ENCODE peak calls at places on chromosome 21, in seven cellular contexts. One of them, this sample, is unnamed.

GRCh38 chr21:16370176-16370575 is 640.4 kb downstream of the USP25 start:
- DNase-seq in RPMI7951: no peak
- DNase-seq in left colon: no peak
- DNase-seq in left cardiac atrium: no peak
- DNase-seq in epithelial cell of esophagus: no peak
- DNase-seq in neuronal stem cell: no peak
- DNase-seq in NCI-H1092: no peak
- DNase-seq in this sample: no peak

GRCh38 chr21:39000496-39000895 is 182.8 kb downstream of the PSMG1 start:
- DNase-seq in RPMI7951: peak; percentile 28
- DNase-seq in neuronal stem cell: no peak
- DNase-seq in epithelial cell of esophagus: peak; percentile 47
- DNase-seq in left cardiac atrium: no peak
- DNase-seq in NCI-H1092: no peak
- DNase-seq in left colon: no peak
- DNase-seq in this sample: peak; percentile 77

GRCh38 chr21:45935628-45936027 is 45.9 kb upstream of the COL6A1 start:
- DNase-seq in epithelial cell of esophagus: peak; percentile 13
- DNase-seq in neuronal stem cell: peak; percentile 39
- DNase-seq in NCI-H1092: no peak
- DNase-seq in left colon: no peak
- DNase-seq in left cardiac atrium: no peak
- DNase-seq in RPMI7951: peak; percentile 34
- DNase-seq in this sample: no peak

GRCh38 chr21:25518491-25518911 is 88.8 kb downstream of the MRPL39 start:
- DNase-seq in epithelial cell of esophagus: peak; percentile 55
- DNase-seq in NCI-H1092: no peak
- DNase-seq in RPMI7951: peak; percentile 20
- DNase-seq in neuronal stem cell: no peak
- DNase-seq in left cardiac atrium: no peak
- DNase-seq in left colon: no peak
- DNase-seq in this sample: no peak

GRCh38 chr21:37496972-37497371 is 130.4 kb downstream of the DYRK1A start:
- DNase-seq in neuronal stem cell: no peak
- DNase-seq in epithelial cell of esophagus: peak; percentile 23
- DNase-seq in RPMI7951: no peak
- DNase-seq in left colon: no peak
- DNase-seq in left cardiac atrium: no peak
- DNase-seq in NCI-H1092: no peak
- DNase-seq in this sample: no peak

GRCh38 chr21:45016491-45017375 is 57.6 kb upstream of the ADARB1 start:
- DNase-seq in neuronal stem cell: no peak
- DNase-seq in left colon: no peak
- DNase-seq in NCI-H1092: no peak
- DNase-seq in RPMI7951: no peak
- DNase-seq in left cardiac atrium: peak; percentile 24
- DNase-seq in epithelial cell of esophagus: no peak
- DNase-seq in this sample: peak; percentile 69

GRCh38 chr21:28427356-28428022 is 565.2 kb downstream of the LTN1 start:
- DNase-seq in epithelial cell of esophagus: peak; percentile 9
- DNase-seq in NCI-H1092: no peak
- DNase-seq in RPMI7951: no peak
- DNase-seq in left colon: no peak
- DNase-seq in left cardiac atrium: no peak
- DNase-seq in neuronal stem cell: no peak
- DNase-seq in this sample: no peak

GRCh38 chr21:36489103-36489785 is 9.3 kb upstream of the CLDN14 start:
- DNase-seq in left colon: no peak
- DNase-seq in left cardiac atrium: no peak
- DNase-seq in epithelial cell of esophagus: no peak
- DNase-seq in RPMI7951: no peak
- DNase-seq in neuronal stem cell: no peak
- DNase-seq in NCI-H1092: no peak
- DNase-seq in this sample: no peak

GRCh38 chr21:32750405-32750804 is 21.1 kb downstream of the PAXBP1 start:
- DNase-seq in neuronal stem cell: no peak
- DNase-seq in left colon: no peak
- DNase-seq in RPMI7951: no peak
- DNase-seq in NCI-H1092: no peak
- DNase-seq in left cardiac atrium: no peak
- DNase-seq in epithelial cell of esophagus: no peak
- DNase-seq in this sample: no peak

GRCh38 chr21:39022035-39022900 is 161.0 kb downstream of the PSMG1 start:
- DNase-seq in left cardiac atrium: no peak
- DNase-seq in NCI-H1092: no peak
- DNase-seq in RPMI7951: no peak
- DNase-seq in left colon: no peak
- DNase-seq in epithelial cell of esophagus: no peak
- DNase-seq in neuronal stem cell: no peak
- DNase-seq in this sample: peak; percentile 76

GRCh38 chr21:15144026-15144425 is 79.2 kb upstream of the NRIP1 start:
- DNase-seq in RPMI7951: no peak
- DNase-seq in NCI-H1092: no peak
- DNase-seq in left colon: no peak
- DNase-seq in epithelial cell of esophagus: no peak
- DNase-seq in neuronal stem cell: no peak
- DNase-seq in left cardiac atrium: no peak
- DNase-seq in this sample: no peak

GRCh38 chr21:46154955-46155513 is 345 bp downstream of the FTCD start:
- DNase-seq in epithelial cell of esophagus: no peak
- DNase-seq in RPMI7951: no peak
- DNase-seq in left cardiac atrium: no peak
- DNase-seq in left colon: no peak
- DNase-seq in NCI-H1092: no peak
- DNase-seq in neuronal stem cell: no peak
- DNase-seq in this sample: no peak

GRCh38 chr21:41601573-41602371 is 93.8 kb upstream of the TMPRSS2 start:
- DNase-seq in left colon: peak; percentile 21
- DNase-seq in NCI-H1092: no peak
- DNase-seq in neuronal stem cell: no peak
- DNase-seq in epithelial cell of esophagus: peak; percentile 20
- DNase-seq in left cardiac atrium: no peak
- DNase-seq in RPMI7951: peak; percentile 79
- DNase-seq in this sample: peak; percentile 84

GRCh38 chr21:31623664-31624063 is 35.8 kb upstream of the SOD1 start:
- DNase-seq in RPMI7951: peak; percentile 5
- DNase-seq in neuronal stem cell: no peak
- DNase-seq in epithelial cell of esophagus: no peak
- DNase-seq in NCI-H1092: no peak
- DNase-seq in left colon: no peak
- DNase-seq in left cardiac atrium: no peak
- DNase-seq in this sample: no peak

GRCh38 chr21:43925096-43925481 is 60.1 kb downstream of the AGPAT3 start:
- DNase-seq in left colon: peak; percentile 76
- DNase-seq in epithelial cell of esophagus: no peak
- DNase-seq in left cardiac atrium: no peak
- DNase-seq in neuronal stem cell: no peak
- DNase-seq in RPMI7951: no peak
- DNase-seq in NCI-H1092: no peak
- DNase-seq in this sample: peak; percentile 59

GRCh38 chr21:41670056-41670805 is 96.6 kb downstream of the RIPK4 start:
- DNase-seq in epithelial cell of esophagus: no peak
- DNase-seq in RPMI7951: no peak
- DNase-seq in NCI-H1092: no peak
- DNase-seq in neuronal stem cell: no peak
- DNase-seq in left colon: no peak
- DNase-seq in left cardiac atrium: no peak
- DNase-seq in this sample: no peak

GRCh38 chr21:44428281-44428942 is 26.9 kb upstream of the LRRC3 start:
- DNase-seq in left cardiac atrium: no peak
- DNase-seq in epithelial cell of esophagus: peak; percentile 3
- DNase-seq in NCI-H1092: no peak
- DNase-seq in RPMI7951: peak; percentile 19
- DNase-seq in neuronal stem cell: no peak
- DNase-seq in left colon: peak; percentile 87
- DNase-seq in this sample: peak; percentile 28

GRCh38 chr21:28754862-28755261 is 237.8 kb downstream of the LTN1 start:
- DNase-seq in left cardiac atrium: no peak
- DNase-seq in left colon: no peak
- DNase-seq in neuronal stem cell: no peak
- DNase-seq in epithelial cell of esophagus: no peak
- DNase-seq in NCI-H1092: no peak
- DNase-seq in RPMI7951: no peak
- DNase-seq in this sample: no peak

GRCh38 chr21:28132713-28133112 is 860.0 kb downstream of the LTN1 start:
- DNase-seq in epithelial cell of esophagus: no peak
- DNase-seq in left colon: no peak
- DNase-seq in neuronal stem cell: no peak
- DNase-seq in NCI-H1092: no peak
- DNase-seq in RPMI7951: no peak
- DNase-seq in left cardiac atrium: no peak
- DNase-seq in this sample: no peak

GRCh38 chr21:44306926-44307687 is 7.3 kb downstream of the PFKL start:
- DNase-seq in epithelial cell of esophagus: no peak
- DNase-seq in NCI-H1092: no peak
- DNase-seq in neuronal stem cell: no peak
- DNase-seq in left cardiac atrium: no peak
- DNase-seq in RPMI7951: no peak
- DNase-seq in left colon: no peak
- DNase-seq in this sample: no peak

GRCh38 chr21:25881524-25882376 is 147.0 kb downstream of the GABPA start:
- DNase-seq in left cardiac atrium: peak; percentile 73
- DNase-seq in RPMI7951: peak; percentile 49
- DNase-seq in NCI-H1092: peak; percentile 9
- DNase-seq in neuronal stem cell: peak; percentile 45
- DNase-seq in left colon: no peak
- DNase-seq in epithelial cell of esophagus: peak; percentile 62
- DNase-seq in this sample: peak; percentile 80

GRCh38 chr21:33780631-33781030 is 135.0 kb downstream of the ATP5PO start:
- DNase-seq in RPMI7951: peak; percentile 23
- DNase-seq in left colon: no peak
- DNase-seq in epithelial cell of esophagus: no peak
- DNase-seq in left cardiac atrium: no peak
- DNase-seq in NCI-H1092: no peak
- DNase-seq in neuronal stem cell: no peak
- DNase-seq in this sample: no peak

GRCh38 chr21:28066051-28066450 is 926.6 kb downstream of the LTN1 start:
- DNase-seq in epithelial cell of esophagus: no peak
- DNase-seq in neuronal stem cell: no peak
- DNase-seq in RPMI7951: no peak
- DNase-seq in NCI-H1092: no peak
- DNase-seq in left colon: no peak
- DNase-seq in left cardiac atrium: no peak
- DNase-seq in this sample: no peak

GRCh38 chr21:29481641-29482040 is 182.9 kb downstream of the BACH1 start:
- DNase-seq in left cardiac atrium: no peak
- DNase-seq in RPMI7951: no peak
- DNase-seq in left colon: no peak
- DNase-seq in NCI-H1092: no peak
- DNase-seq in neuronal stem cell: no peak
- DNase-seq in epithelial cell of esophagus: no peak
- DNase-seq in this sample: no peak

GRCh38 chr21:25572895-25573310 is 34.4 kb downstream of the MRPL39 start:
- DNase-seq in NCI-H1092: no peak
- DNase-seq in epithelial cell of esophagus: no peak
- DNase-seq in left cardiac atrium: no peak
- DNase-seq in neuronal stem cell: no peak
- DNase-seq in left colon: no peak
- DNase-seq in RPMI7951: peak; percentile 16
- DNase-seq in this sample: no peak

GRCh38 chr21:39712976-39713375 is 32.0 kb upstream of the IGSF5 start:
- DNase-seq in left cardiac atrium: no peak
- DNase-seq in RPMI7951: no peak
- DNase-seq in epithelial cell of esophagus: no peak
- DNase-seq in neuronal stem cell: no peak
- DNase-seq in NCI-H1092: peak; percentile 72
- DNase-seq in left colon: peak; percentile 42
- DNase-seq in this sample: no peak

GRCh38 chr21:34916446-34916845 is 132.7 kb downstream of the RUNX1 start:
- DNase-seq in NCI-H1092: no peak
- DNase-seq in left colon: no peak
- DNase-seq in left cardiac atrium: no peak
- DNase-seq in epithelial cell of esophagus: no peak
- DNase-seq in RPMI7951: peak; percentile 59
- DNase-seq in neuronal stem cell: no peak
- DNase-seq in this sample: no peak

GRCh38 chr21:27802816-27803475 is 836.1 kb upstream of the ADAMTS5 start:
- DNase-seq in RPMI7951: peak; percentile 66
- DNase-seq in left cardiac atrium: no peak
- DNase-seq in left colon: no peak
- DNase-seq in epithelial cell of esophagus: peak; percentile 51
- DNase-seq in NCI-H1092: no peak
- DNase-seq in neuronal stem cell: peak; percentile 18
- DNase-seq in this sample: no peak

GRCh38 chr21:33036430-33037162 is 10.9 kb downstream of the OLIG2 start:
- DNase-seq in NCI-H1092: no peak
- DNase-seq in epithelial cell of esophagus: peak; percentile 39
- DNase-seq in RPMI7951: peak; percentile 76
- DNase-seq in neuronal stem cell: no peak
- DNase-seq in left colon: no peak
- DNase-seq in left cardiac atrium: no peak
- DNase-seq in this sample: peak; percentile 62

GRCh38 chr21:43721225-43721605 is 2.3 kb downstream of the PDXK start:
- DNase-seq in neuronal stem cell: no peak
- DNase-seq in RPMI7951: no peak
- DNase-seq in left cardiac atrium: no peak
- DNase-seq in left colon: no peak
- DNase-seq in epithelial cell of esophagus: no peak
- DNase-seq in NCI-H1092: no peak
- DNase-seq in this sample: no peak

GRCh38 chr21:18298228-18298627 is 53.6 kb downstream of the CHODL start:
- DNase-seq in NCI-H1092: no peak
- DNase-seq in RPMI7951: no peak
- DNase-seq in left colon: no peak
- DNase-seq in left cardiac atrium: no peak
- DNase-seq in epithelial cell of esophagus: no peak
- DNase-seq in neuronal stem cell: no peak
- DNase-seq in this sample: no peak

This sample was measured in kidney.